ENCODE peak calls at places on chromosomes 5 and 9, in four cellular contexts. B is fibroblast of lung, Q is epithelial cell of prostate, X is kidney. R is an unnamed sample.

GRCh38 chr9:20980713-20981481 is 50.5 kb downstream of the HACD4 start:
- DNase-seq in B (peak; percentile 88), Q (no peak), X (no peak), R (no peak)

GRCh38 chr5:150774145-150774544 is 4.4 kb upstream of the SMIM3 start:
- DNase-seq in B (peak; percentile 89), Q (peak; percentile 76), X (no peak), R (no peak)

GRCh38 chr5:136457390-136458094 is 92.2 kb upstream of the TRPC7 start:
- DNase-seq in B (no peak), Q (no peak), X (no peak), R (no peak)

GRCh38 chr5:158313739-158314464 is 455.0 kb upstream of the CLINT1 start:
- DNase-seq in B (no peak), Q (no peak), X (no peak), R (no peak)

GRCh38 chr5:135319928-135320606 is 79.0 kb downstream of the MACROH2A1 start:
- DNase-seq in B (no peak), Q (no peak), X (no peak), R (no peak)

GRCh38 chr5:121982500-121983261 is 20.9 kb downstream of the SRFBP1 start:
- DNase-seq in B (no peak), Q (no peak), X (no peak), R (no peak)

GRCh38 chr5:107415762-107416161 is 255.0 kb downstream of the EFNA5 start:
- DNase-seq in B (no peak), Q (no peak), X (no peak), R (no peak)

GRCh38 chr9:29319727-29320513 is 1746.6 kb upstream of the C9orf72 start:
- DNase-seq in B (peak; percentile 50), Q (no peak), X (no peak), R (no peak)

GRCh38 chr9:128253140-128253990 is 22.4 kb downstream of the GOLGA2 start:
- DNase-seq in B (no peak), Q (no peak), X (peak; percentile 68), R (no peak)

GRCh38 chr5:153900703-153901395 is 137.9 kb downstream of the FAM114A2 start:
- DNase-seq in B (peak; percentile 62), Q (no peak), X (no peak), R (no peak)

GRCh38 chr5:152246401-152246800 is 158.7 kb downstream of the NMUR2 start:
- DNase-seq in B (peak; percentile 12), Q (no peak), X (no peak), R (no peak)

GRCh38 chr5:54159153-54159836 is 151.1 kb downstream of the ARL15 start:
- DNase-seq in B (peak; percentile 14), Q (no peak), X (no peak), R (no peak)

GRCh38 chr5:168477060-168477459 is 9.2 kb upstream of the RARS1 start:
- DNase-seq in B (peak; percentile 52), Q (no peak), X (no peak), R (no peak)

GRCh38 chr5:34959323-34959722 is 30.0 kb downstream of the DNAJC21 start:
- DNase-seq in B (peak; percentile 50), Q (peak; percentile 22), X (no peak), R (no peak)

GRCh38 chr9:132216861-132217655 is 55.2 kb downstream of the NTNG2 start:
- DNase-seq in B (no peak), Q (no peak), X (no peak), R (no peak)
- H3K27ac ChIP-seq in B (no peak overlapping the region), Q (no peak overlapping the region), X (no peak overlapping the region), R (no peak overlapping the region)

DNA sequence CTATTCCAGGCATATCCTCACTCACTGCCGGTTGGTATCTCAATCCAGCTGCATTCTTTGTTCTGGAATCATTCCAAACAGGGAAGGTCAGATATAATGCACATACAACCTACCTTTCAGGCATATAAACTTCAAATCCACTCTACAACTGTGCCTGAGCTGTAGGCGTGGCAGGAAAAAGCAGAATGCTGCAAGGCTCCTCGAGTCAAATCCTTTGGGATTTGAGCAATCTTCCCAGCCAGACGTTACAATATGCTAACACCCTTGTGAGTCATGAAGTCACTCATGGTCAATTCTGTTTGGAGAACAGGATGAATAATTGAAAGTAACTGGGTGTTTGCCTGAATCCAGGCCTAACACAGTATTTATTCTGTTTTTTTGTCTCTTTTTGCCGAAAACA is 294.0 kb downstream of the CWC27 start:
- DNase-seq in B (peak; percentile 97), Q (peak; percentile 18), X (no peak), R (no peak)
- H3K27ac ChIP-seq in B (peak overlapping the region; percentile 76), Q (peak overlapping the region; percentile 13), X (peak overlapping the region; percentile 45), R (peak overlapping the region; percentile 98)

GRCh38 chr5:179909224-179909623 is 1.5 kb upstream of the TBC1D9B start:
- DNase-seq in B (no peak), Q (no peak), X (no peak), R (peak; percentile 2)

GRCh38 chr5:179907570-179908324 is at the start of gene TBC1D9B:
- DNase-seq in B (peak; percentile 59), Q (no peak), X (peak; percentile 90), R (peak; percentile 91)

GRCh38 chr5:179906294-179906794 is 1.4 kb downstream of the TBC1D9B start:
- DNase-seq in B (no peak), Q (no peak), X (peak; percentile 67), R (no peak)

GRCh38 chr5:179906795-179907569 is 715 bp downstream of the TBC1D9B start:
- DNase-seq in B (peak; percentile 14), Q (no peak), X (peak; percentile 82), R (no peak)

DNA sequence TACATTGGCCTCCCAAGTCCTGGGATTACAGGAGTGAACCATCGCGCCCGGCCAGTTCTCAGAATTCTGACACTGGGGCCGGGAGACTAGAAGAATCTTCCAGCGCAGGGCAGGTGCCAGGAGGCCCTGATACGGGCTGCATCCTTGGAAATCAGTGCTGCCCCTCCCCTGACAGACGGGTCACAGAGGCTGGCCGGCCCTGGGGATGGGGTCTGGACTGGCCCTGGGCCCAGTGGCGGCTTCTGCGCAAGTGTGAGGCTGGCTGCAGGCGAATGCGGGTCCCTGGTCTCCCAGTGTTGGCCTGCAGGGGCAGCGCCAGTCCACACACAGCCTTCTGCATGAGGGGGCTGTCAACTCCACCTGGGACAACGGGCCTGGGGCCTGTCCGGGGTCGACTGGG is 831 bp upstream of the TBC1D9B start:
- DNase-seq in B (no peak), Q (no peak), X (peak; percentile 79), R (no peak)
- H3K27ac ChIP-seq in B (no peak overlapping the region), Q (no peak overlapping the region), X (no peak overlapping the region), R (no peak overlapping the region)

GRCh38 chr9:98043921-98044320 is 12.6 kb upstream of the NANS start:
- DNase-seq in B (no peak), Q (no peak), X (no peak), R (no peak)

GRCh38 chr9:98046161-98046543 is 10.4 kb upstream of the NANS start:
- DNase-seq in B (no peak), Q (no peak), X (no peak), R (no peak)

GRCh38 chr9:98047002-98047401 is 9.5 kb upstream of the NANS start:
- DNase-seq in B (no peak), Q (no peak), X (no peak), R (no peak)

GRCh38 chr9:98049668-98050067 is 6.9 kb upstream of the NANS start:
- DNase-seq in B (no peak), Q (no peak), X (no peak), R (no peak)

DNA sequence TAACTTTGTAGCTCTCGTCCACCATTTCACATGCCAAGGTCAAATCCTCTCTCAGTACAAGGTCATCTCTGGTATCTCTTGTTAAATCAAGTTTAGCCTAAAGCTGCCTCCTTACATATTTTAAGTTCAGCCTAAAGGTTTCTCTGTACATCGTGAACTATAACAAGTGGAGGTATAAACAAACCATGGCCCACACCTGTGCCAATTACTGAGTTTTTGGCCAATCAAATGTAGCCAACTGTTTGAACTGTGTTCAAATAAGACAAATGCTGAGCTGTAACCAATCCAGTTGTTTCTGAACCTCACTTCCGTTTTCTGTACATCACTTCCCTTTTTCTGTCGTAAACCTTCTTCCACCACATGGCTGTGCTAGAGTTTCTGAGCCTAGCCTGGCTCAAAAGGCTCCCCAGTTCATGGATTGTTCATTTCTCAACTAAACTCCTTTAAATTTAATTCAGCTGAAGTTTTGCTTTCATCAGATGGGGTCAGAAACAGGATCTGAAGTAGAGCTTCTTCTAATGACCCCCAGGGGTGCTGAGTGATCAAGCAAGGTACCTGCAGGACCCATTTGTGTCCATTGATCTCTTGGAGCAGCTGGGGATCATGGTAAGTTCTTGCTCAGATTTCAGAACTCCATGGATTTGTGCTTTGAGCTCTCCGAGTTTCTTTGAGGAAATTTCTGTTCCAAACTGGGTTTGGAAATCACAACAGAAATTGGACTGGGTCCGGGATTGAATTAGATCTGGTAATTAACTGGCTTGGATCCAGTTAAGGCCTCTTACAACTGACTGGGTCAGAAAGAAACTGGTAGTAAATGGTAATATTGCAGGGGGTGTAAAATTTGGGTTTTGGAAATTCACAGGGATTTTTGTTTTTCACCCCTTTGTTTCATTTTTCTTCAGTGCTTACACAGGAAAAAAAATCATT is 11.0 kb upstream of the NANS start:
- DNase-seq in B (no peak), Q (no peak), X (no peak), R (no peak)
- H3K27ac ChIP-seq in B (no peak overlapping the region), Q (no peak overlapping the region), X (no peak overlapping the region), R (no peak overlapping the region)

GRCh38 chr5:17378346-17378984 is 119.6 kb upstream of the TAF11L2 start:
- DNase-seq in B (peak; percentile 84), Q (no peak), X (no peak), R (no peak)

GRCh38 chr5:17383526-17383925 is 114.5 kb upstream of the TAF11L2 start:
- DNase-seq in B (no peak), Q (no peak), X (no peak), R (no peak)

GRCh38 chr5:17374973-17375844 is 122.8 kb upstream of the TAF11L2 start:
- DNase-seq in B (peak; percentile 37), Q (peak; percentile 31), X (no peak), R (no peak)

GRCh38 chr5:17381926-17382325 is 116.1 kb upstream of the TAF11L2 start:
- DNase-seq in B (no peak), Q (no peak), X (no peak), R (peak; percentile 82)

GRCh38 chr5:17379188-17379951 is 118.7 kb upstream of the TAF11L2 start:
- DNase-seq in B (peak; percentile 37), Q (no peak), X (no peak), R (no peak)
- H3K27ac ChIP-seq in B (no peak overlapping the region), Q (no peak overlapping the region), X (no peak overlapping the region), R (no peak overlapping the region)

GRCh38 chr5:131769337-131769736 is 27.5 kb downstream of the FNIP1 start:
- DNase-seq in B (no peak), Q (no peak), X (no peak), R (no peak)

GRCh38 chr5:131763968-131764367 is 32.8 kb downstream of the FNIP1 start:
- DNase-seq in B (no peak), Q (no peak), X (no peak), R (no peak)

GRCh38 chr5:131767891-131768290 is 28.9 kb downstream of the FNIP1 start:
- DNase-seq in B (no peak), Q (no peak), X (no peak), R (no peak)

GRCh38 chr5:131765261-131765660 is 31.6 kb downstream of the FNIP1 start:
- DNase-seq in B (no peak), Q (no peak), X (no peak), R (no peak)

DNA sequence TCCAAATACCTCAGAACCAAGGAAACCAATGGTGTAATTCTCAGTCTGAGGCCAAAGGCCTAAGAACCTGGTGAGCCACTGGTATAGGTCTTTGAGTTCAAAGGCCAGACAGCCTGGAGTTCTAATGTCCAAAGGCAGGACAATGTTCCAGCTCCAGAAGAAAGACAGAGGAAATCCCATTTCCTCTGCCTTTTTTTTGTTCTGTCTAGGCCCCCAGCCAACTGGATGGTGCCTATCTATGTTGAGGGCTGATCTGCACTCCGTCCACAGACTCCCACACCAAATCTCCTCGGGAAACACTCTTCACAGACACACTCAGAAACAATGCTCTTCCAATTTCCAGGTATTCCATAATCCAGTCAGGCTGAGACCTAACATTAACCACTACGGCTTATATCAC is 30.1 kb downstream of the FNIP1 start:
- DNase-seq in B (no peak), Q (no peak), X (no peak), R (no peak)
- H3K27ac ChIP-seq in B (no peak overlapping the region), Q (no peak overlapping the region), X (no peak overlapping the region), R (no peak overlapping the region)